ENCODE peak calls at places on chromosome 14, in ten cellular contexts. R is globus pallidus; O is effector memory CD4-positive, alpha-beta T cell; V is fibroblast of mammary gland; Z is psoas muscle; T is activated effector memory CD4-positive, alpha-beta T cell treated with anti-CD3 and anti-CD28 coated beads, Interleukin-2, amount 50 U/mL, for 16 hours; Y is COR-L47; I is stimulated activated CD8-positive, alpha-beta memory T cell treated with anti-CD3 and anti-CD28 coated beads, Interleukin-12 subunit alpha, Interleukin-12 subunit beta, amount 100 ng/mL, for 1 hour; S is pancreas; G is GM13976. M is an unnamed sample.

GRCh38 chr14:32224731-32225377 is 21.8 kb upstream of the RNU6-8 start:
- DNase-seq in R (peak; percentile 29), O (no peak), V (peak; percentile 87), Z (peak; percentile 55), T (no peak), Y (peak; percentile 63), I (no peak), S (peak; percentile 23), G (no peak), M (no peak)

GRCh38 chr14:103749860-103750259 is 34.2 kb downstream of the ZFYVE21 start:
- DNase-seq in R (no peak), O (no peak), V (no peak), Z (no peak), T (no peak), Y (no peak), I (no peak), S (no peak), G (no peak), M (no peak)

GRCh38 chr14:58861546-58861945 is 223.8 kb downstream of the DACT1 start:
- DNase-seq in R (no peak), O (no peak), V (no peak), Z (no peak), T (no peak), Y (no peak), I (no peak), S (no peak), G (no peak), M (no peak)

GRCh38 chr14:69471916-69472315 is 12.6 kb upstream of the PLEKHD1 start:
- DNase-seq in R (no peak), O (no peak), V (no peak), Z (no peak), T (no peak), Y (no peak), I (no peak), S (no peak), G (no peak), M (no peak)

GRCh38 chr14:80629606-80630005 is 311.9 kb downstream of the CEP128 start:
- DNase-seq in R (no peak), O (no peak), V (peak; percentile 63), Z (no peak), T (no peak), Y (no peak), I (no peak), S (no peak), G (no peak), M (no peak)

GRCh38 chr14:106436310-106436905 is 910.0 kb downstream of the TMEM121 start:
- DNase-seq in R (peak; percentile 24), O (peak; percentile 16), V (peak; percentile 10), Z (no peak), T (peak; percentile 89), Y (peak; percentile 66), I (peak; percentile 64), S (peak; percentile 51), G (peak; percentile 14), M (peak; percentile 38)

GRCh38 chr14:93943052-93943451 is 15.9 kb downstream of the FAM181A start:
- DNase-seq in R (no peak), O (no peak), V (peak; percentile 29), Z (no peak), T (no peak), Y (no peak), I (no peak), S (no peak), G (no peak), M (no peak)

GRCh38 chr14:71602524-71602923 is 329.7 kb upstream of the RGS6 start:
- DNase-seq in R (no peak), O (no peak), V (no peak), Z (no peak), T (no peak), Y (no peak), I (no peak), S (no peak), G (no peak), M (no peak)

GRCh38 chr14:101008196-101008595 is 104.7 kb upstream of the RTL1 start:
- DNase-seq in R (no peak), O (no peak), V (no peak), Z (no peak), T (peak; percentile 39), Y (no peak), I (no peak), S (no peak), G (peak; percentile 6), M (no peak)

GRCh38 chr14:79583738-79584405 is 627.4 kb downstream of the DIO2 start:
- DNase-seq in R (no peak), O (no peak), V (peak; percentile 82), Z (no peak), T (no peak), Y (no peak), I (no peak), S (no peak), G (no peak), M (no peak)

GRCh38 chr14:64463873-64464272 is 1.4 kb upstream of the AKAP5 start:
- DNase-seq in R (no peak), O (no peak), V (no peak), Z (no peak), T (no peak), Y (no peak), I (no peak), S (no peak), G (no peak), M (no peak)

GRCh38 chr14:23569443-23570151 is 2.0 kb upstream of the AP1G2 start:
- DNase-seq in R (no peak), O (no peak), V (no peak), Z (no peak), T (peak; percentile 61), Y (peak; percentile 66), I (no peak), S (no peak), G (peak; percentile 54), M (no peak)

GRCh38 chr14:90060312-90060964 is 1.4 kb upstream of the KCNK13 start:
- DNase-seq in R (peak; percentile 77), O (no peak), V (peak; percentile 27), Z (no peak), T (peak; percentile 78), Y (peak; percentile 53), I (no peak), S (peak; percentile 30), G (peak; percentile 86), M (no peak)

GRCh38 chr14:51139221-51139681 is 44.3 kb upstream of the TRIM9 start:
- DNase-seq in R (no peak), O (no peak), V (peak; percentile 5), Z (no peak), T (no peak), Y (no peak), I (no peak), S (no peak), G (no peak), M (peak; percentile 77)

GRCh38 chr14:31977001-31977556 is 100.0 kb upstream of the ARHGAP5 start:
- DNase-seq in R (no peak), O (no peak), V (no peak), Z (no peak), T (no peak), Y (no peak), I (no peak), S (no peak), G (no peak), M (no peak)

GRCh38 chr14:24084439-24084838 is 9.7 kb upstream of the PCK2 start:
- DNase-seq in R (no peak), O (no peak), V (no peak), Z (no peak), T (no peak), Y (no peak), I (no peak), S (no peak), G (no peak), M (no peak)